ENCODE peak calls at places on chromosomes 7 and 10, in six cellular contexts. Q is H54, R is myocyte, C is fibroblast of the conjunctiva, W is lung, U is KBM-7. H is an unnamed sample.

GRCh38 chr10:47288236-47288635 is 11.8 kb upstream of the GDF10 start:
- DNase-seq in C (no peak), Q (no peak), R (no peak), U (no peak), W (no peak), H (no peak)

GRCh38 chr7:114759347-114760062 is 162.4 kb upstream of the MDFIC start:
- DNase-seq in U (no peak), R (no peak), W (no peak), Q (no peak), C (peak), H (peak)

GRCh38 chr7:102874166-102874829 is 38.5 kb upstream of the LRRC17 start:
- DNase-seq in R (peak), C (no peak), U (no peak), W (no peak), Q (peak), H (peak)

GRCh38 chr10:16816830-16817124 is 447 bp downstream of the RSU1 start:
- DNase-seq in Q (peak), C (no peak), R (no peak), U (no peak), W (no peak), H (no peak)

GRCh38 chr10:97332586-97333350 is 1.8 kb downstream of the FRAT2 start:
- DNase-seq in C (peak), Q (no peak), R (peak), U (peak), W (no peak), H (peak)

GRCh38 chr7:4245135-4245865 is 436.8 kb upstream of the FOXK1 start:
- DNase-seq in W (no peak), U (no peak), Q (no peak), R (no peak), C (no peak), H (no peak)

GRCh38 chr7:45874408-45875131 is 1.7 kb upstream of the CCDC201 start:
- DNase-seq in C (no peak), W (no peak), U (no peak), Q (peak), R (no peak), H (peak)

GRCh38 chr10:61612009-61612408 is 50.7 kb upstream of the CABCOCO1 start:
- DNase-seq in U (no peak), Q (no peak), W (no peak), C (no peak), R (no peak), H (no peak)

GRCh38 chr10:93815304-93816091 is 57.8 kb downstream of the LGI1 start:
- DNase-seq in R (no peak), U (no peak), C (peak), W (no peak), Q (no peak), H (no peak)

GRCh38 chr7:138032775-138033174 is 30.9 kb upstream of the CREB3L2 start:
- DNase-seq in U (no peak), W (no peak), Q (no peak), C (no peak), R (no peak), H (no peak)

GRCh38 chr7:47046949-47047348 is 535.0 kb downstream of the TNS3 start:
- DNase-seq in Q (no peak), U (no peak), C (no peak), W (no peak), R (no peak), H (no peak)